ENCODE peak calls at places on chromosomes 6 and 20, in seven cellular contexts. H is NCI-H460, E is GM06990, I is EH, N is left ventricle myocardium superior, S is AG10803, L is HuH-7.5. W is an unnamed sample.

GRCh38 chr20:63626424-63627128 is at the start of gene GMEB2:
- DNase-seq in S (peak), E (peak), I (peak), N (peak), L (peak), H (peak), W (peak)

GRCh38 chr6:56739836-56740815 is 97.4 kb upstream of the DST start:
- DNase-seq in S (no peak), H (peak), E (no peak), N (no peak), I (no peak), L (no peak), W (no peak)

GRCh38 chr20:6142348-6142993 is 19.6 kb upstream of the FERMT1 start:
- DNase-seq in S (peak), E (peak), H (peak), I (peak), N (no peak), L (peak), W (peak)

GRCh38 chr20:49768204-49769124 is 44.2 kb upstream of the SLC9A8 start:
- DNase-seq in H (peak), I (peak), N (no peak), S (peak), L (peak), E (no peak), W (peak)

GRCh38 chr6:7996538-7997225 is 67.5 kb downstream of the BLOC1S5 start:
- DNase-seq in S (peak), H (no peak), L (no peak), N (no peak), E (no peak), I (peak), W (no peak)

GRCh38 chr6:56517155-56517745 is 125.4 kb downstream of the DST start:
- DNase-seq in I (peak), N (no peak), L (no peak), S (peak), H (no peak), E (no peak), W (no peak)

GRCh38 chr20:36572701-36573102 is 695 bp upstream of the TGIF2 start:
- DNase-seq in N (peak), H (no peak), E (no peak), I (peak), L (peak), S (peak), W (peak)

GRCh38 chr6:127343753-127344659 is 597 bp upstream of the ECHDC1 start:
- DNase-seq in E (no peak), H (no peak), N (no peak), S (peak), I (peak), L (no peak), W (peak)

GRCh38 chr6:33029297-33030184 is 20.1 kb upstream of the HLA-DOA start:
- DNase-seq in N (no peak), S (no peak), I (peak), L (no peak), E (peak), H (no peak), W (no peak)

GRCh38 chr6:157987788-157988699 is 6.4 kb downstream of the SYNJ2 start:
- DNase-seq in E (no peak), I (no peak), N (no peak), L (no peak), S (no peak), H (no peak), W (no peak)

GRCh38 chr6:69985180-69985579 is 118.8 kb downstream of the COL19A1 start:
- DNase-seq in S (no peak), E (peak), I (peak), N (no peak), L (no peak), H (no peak), W (no peak)